ENCODE peak calls at places on chromosomes 7 and 10, in nine cellular contexts. A is NCI-H524 treated with DMSO at 0.1 percent for 48 hours, W is AG10803, K is NCI-H2107, J is hippocampal formation, G is NCI-H1694, S is HEK293T, T is SK-MEL-5, P is DMS79 treated with DMSO at 0.1 percent for 48 hours. I is an unnamed sample.

GRCh38 chr7:140349172-140349771 is 49.1 kb downstream of the SLC37A3 start:
- DNase-seq in A (no peak), W (peak; percentile 48), K (no peak), J (no peak), G (no peak), S (no peak), T (peak; percentile 65), P (no peak), I (no peak)

GRCh38 chr7:82049442-82049841 is 279.6 kb upstream of the HGF start:
- DNase-seq in A (no peak), W (no peak), K (no peak), J (no peak), G (no peak), S (peak; percentile 8), T (no peak), P (no peak), I (no peak)

GRCh38 chr10:102003541-102003940 is 52.4 kb downstream of the ARMH3 start:
- DNase-seq in A (no peak), W (no peak), K (no peak), J (no peak), G (no peak), S (no peak), T (peak; percentile 52), P (peak; percentile 16), I (no peak)

GRCh38 chr7:5255832-5256231 is 26.9 kb upstream of the SLC29A4 start:
- DNase-seq in A (no peak), W (no peak), K (no peak), J (no peak), G (no peak), S (no peak), T (no peak), P (no peak), I (no peak)

GRCh38 chr7:2321020-2321419 is 6.8 kb upstream of the SNX8 start:
- DNase-seq in A (no peak), W (peak; percentile 29), K (no peak), J (no peak), G (no peak), S (no peak), T (peak; percentile 39), P (no peak), I (no peak)

GRCh38 chr7:74371381-74372059 is 82.2 kb upstream of the GTF2IRD1 start:
- DNase-seq in A (no peak), W (no peak), K (peak; percentile 33), J (peak; percentile 31), G (no peak), S (no peak), T (peak; percentile 32), P (peak; percentile 9), I (no peak)

GRCh38 chr10:88315746-88316145 is 267.4 kb downstream of the RNLS start:
- DNase-seq in A (no peak), W (no peak), K (no peak), J (no peak), G (no peak), S (no peak), T (no peak), P (no peak), I (no peak)

GRCh38 chr10:101223274-101224059 is 5.8 kb downstream of the LBX1 start:
- DNase-seq in A (no peak), W (no peak), K (no peak), J (no peak), G (no peak), S (no peak), T (no peak), P (no peak), I (no peak)

GRCh38 chr10:125871341-125871740 is 9.8 kb downstream of the DHX32 start:
- DNase-seq in A (no peak), W (no peak), K (no peak), J (no peak), G (no peak), S (no peak), T (no peak), P (no peak), I (no peak)

GRCh38 chr7:17584822-17585221 is 286.4 kb downstream of the AHR start:
- DNase-seq in A (no peak), W (peak; percentile 87), K (no peak), J (no peak), G (no peak), S (no peak), T (no peak), P (no peak), I (no peak)

GRCh38 chr10:28280652-28281051 is 22.2 kb downstream of the MPP7 start:
- DNase-seq in A (no peak), W (peak; percentile 46), K (no peak), J (no peak), G (no peak), S (no peak), T (no peak), P (no peak), I (no peak)